ENCODE peak calls at places on chromosomes 4 and X, in seven cellular contexts. K, X, V, S, R, W and H are unnamed samples.

GRCh38 chr4:88729146-88729755 is 31.6 kb upstream of the NAP1L5 start:
- DNase-seq in K (no peak), X (no peak), V (no peak), S (no peak), R (no peak), W (no peak), H (no peak)

GRCh38 chr4:1293531-1293941 is 3.8 kb downstream of the MAEA start:
- DNase-seq in K (no peak), X (no peak), V (no peak), S (no peak), R (no peak), W (no peak), H (no peak)

GRCh38 chr4:72302981-72303704 is 265.9 kb downstream of the ADAMTS3 start:
- DNase-seq in K (no peak), X (peak; percentile 73), V (peak; percentile 6), S (no peak), R (peak; percentile 64), W (no peak), H (no peak)

GRCh38 chr4:8184061-8184460 is 15.0 kb upstream of the SH3TC1 start:
- DNase-seq in K (no peak), X (no peak), V (no peak), S (no peak), R (no peak), W (no peak), H (no peak)

GRCh38 chrX:103356897-103357296 is 591 bp downstream of the TCEAL9 start:
- DNase-seq in K (no peak), X (peak; percentile 31), V (no peak), S (peak; percentile 57), R (no peak), W (no peak), H (peak; percentile 20)

GRCh38 chr4:5524900-5525299 is 183.5 kb downstream of the EVC2 start:
- DNase-seq in K (no peak), X (no peak), V (no peak), S (no peak), R (no peak), W (no peak), H (no peak)

GRCh38 chr4:48184891-48185290 is 50.8 kb upstream of the TXK start:
- DNase-seq in K (no peak), X (no peak), V (no peak), S (no peak), R (no peak), W (no peak), H (no peak)

GRCh38 chr4:169604131-169604900 is 8.1 kb downstream of the NEK1 start:
- DNase-seq in K (no peak), X (no peak), V (no peak), S (no peak), R (no peak), W (no peak), H (no peak)

GRCh38 chrX:23784487-23785301 is 1.7 kb downstream of the SAT1 start:
- DNase-seq in K (no peak), X (no peak), V (no peak), S (no peak), R (no peak), W (no peak), H (no peak)

GRCh38 chr4:188266386-188266785 is 127.1 kb downstream of the TRIML1 start:
- DNase-seq in K (no peak), X (no peak), V (no peak), S (no peak), R (no peak), W (no peak), H (no peak)

GRCh38 chr4:79652232-79652631 is 244.2 kb upstream of the GK2 start:
- DNase-seq in K (no peak), X (no peak), V (no peak), S (no peak), R (no peak), W (no peak), H (no peak)

GRCh38 chr4:94305468-94306225 is 37.0 kb downstream of the HPGDS start:
- DNase-seq in K (no peak), X (no peak), V (no peak), S (no peak), R (no peak), W (no peak), H (no peak)

GRCh38 chr4:88439161-88439760 is 17.7 kb upstream of the HERC5 start:
- DNase-seq in K (no peak), X (no peak), V (no peak), S (no peak), R (peak; percentile 16), W (no peak), H (no peak)

GRCh38 chr4:23567338-23567737 is 322.5 kb downstream of the PPARGC1A start:
- DNase-seq in K (no peak), X (no peak), V (no peak), S (no peak), R (no peak), W (no peak), H (no peak)

GRCh38 chrX:141857479-141857878 is 19.4 kb downstream of the MAGEC3 start:
- DNase-seq in K (no peak), X (no peak), V (no peak), S (no peak), R (no peak), W (no peak), H (no peak)

GRCh38 chr4:2259036-2259540 is 2.8 kb downstream of the MXD4 start:
- DNase-seq in K (peak; percentile 15), X (no peak), V (no peak), S (peak; percentile 57), R (no peak), W (peak; percentile 32), H (no peak)

GRCh38 chrX:9647475-9647874 is 118.2 kb downstream of the GPR143 start:
- DNase-seq in K (no peak), X (no peak), V (no peak), S (no peak), R (no peak), W (no peak), H (peak; percentile 14)

GRCh38 chrX:47706575-47706974 is 47.6 kb upstream of the UXT start:
- DNase-seq in K (no peak), X (no peak), V (no peak), S (no peak), R (no peak), W (no peak), H (no peak)

GRCh38 chr4:8504279-8505007 is 63.9 kb downstream of the TRMT44 start:
- DNase-seq in K (no peak), X (no peak), V (no peak), S (no peak), R (no peak), W (no peak), H (no peak)

GRCh38 chr4:110087116-110087708 is 111.2 kb downstream of the ELOVL6 start:
- DNase-seq in K (no peak), X (no peak), V (peak; percentile 51), S (no peak), R (no peak), W (no peak), H (no peak)

GRCh38 chr4:17322514-17322913 is 189.4 kb downstream of the QDPR start:
- DNase-seq in K (no peak), X (no peak), V (no peak), S (no peak), R (no peak), W (no peak), H (no peak)

GRCh38 chrX:38313190-38313589 is 14.1 kb downstream of the RPGR start:
- DNase-seq in K (no peak), X (no peak), V (no peak), S (no peak), R (no peak), W (no peak), H (no peak)

GRCh38 chrX:140944710-140945109 is 57.7 kb upstream of the SPANXB1 start:
- DNase-seq in K (no peak), X (no peak), V (no peak), S (no peak), R (no peak), W (no peak), H (no peak)

DNA sequence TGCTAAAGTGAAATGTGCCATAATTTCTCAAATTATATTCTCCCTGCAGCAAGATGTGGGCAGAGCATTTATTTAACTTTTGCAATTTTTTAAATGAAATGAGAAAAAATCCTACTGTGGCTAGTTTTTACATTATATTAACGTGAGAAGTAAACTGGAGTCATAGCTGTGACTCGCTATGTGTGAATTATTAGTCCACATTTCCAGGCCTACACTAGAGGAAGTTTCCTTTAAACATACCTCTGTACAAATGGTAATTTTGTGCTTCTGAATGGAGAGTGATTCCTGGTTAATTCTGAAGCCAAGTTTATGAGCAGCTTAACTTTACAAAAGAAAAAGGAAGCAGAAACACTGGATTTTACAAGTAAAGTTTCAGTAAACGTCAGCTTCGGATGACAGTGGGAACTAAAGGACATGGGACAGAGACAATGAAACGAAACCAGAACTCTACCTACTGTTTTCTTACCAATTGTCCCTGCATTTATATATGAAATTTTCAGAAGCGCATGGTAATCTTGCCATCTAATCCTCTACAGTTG is 72.4 kb downstream of the FBXO8 start:
- DNase-seq in K (no peak), X (no peak), V (no peak), S (no peak), R (no peak), W (no peak), H (no peak)
- H3K27me3 ChIP-seq in K (peaks cover 5% of the 10 kb centered on the region), X (peaks cover 100% of the 10 kb centered on the region), V (peaks cover 5% of the 10 kb centered on the region), S (no peaks in the 10 kb centered on the region), R (peaks cover 42% of the 10 kb centered on the region), W (peaks cover 43% of the 10 kb centered on the region), H (peaks cover 49% of the 10 kb centered on the region)

GRCh38 chrX:3286196-3286920 is 60.1 kb downstream of the MXRA5 start:
- DNase-seq in K (no peak), X (no peak), V (peak; percentile 31), S (no peak), R (no peak), W (no peak), H (no peak)
- H3K4me3 ChIP-seq in K (no peak overlapping the region), X (no peak overlapping the region), V (peak overlapping the region; percentile 13), S (no peak overlapping the region), R (no peak overlapping the region), W (no peak overlapping the region), H (no peak overlapping the region)

GRCh38 chrX:78655642-78656041 is 3.5 kb downstream of the RTL3 start:
- DNase-seq in K (no peak), X (no peak), V (no peak), S (no peak), R (no peak), W (no peak), H (no peak)
- H3K4me1 ChIP-seq in K (no peaks in the 10 kb centered on the region), X (no peaks in the 10 kb centered on the region), V (no peaks in the 10 kb centered on the region), S (no peaks in the 10 kb centered on the region), R (no peaks in the 10 kb centered on the region), W (no peaks in the 10 kb centered on the region), H (no peaks in the 10 kb centered on the region)

GRCh38 chrX:40166582-40166981 is 68.8 kb upstream of the BCOR start:
- DNase-seq in K (no peak), X (no peak), V (no peak), S (no peak), R (no peak), W (no peak), H (no peak)
- H3K27me3 ChIP-seq in K (no peaks in the 10 kb centered on the region), X (peaks cover 59% of the 10 kb centered on the region), V (no peaks in the 10 kb centered on the region), S (no peaks in the 10 kb centered on the region), R (no peaks in the 10 kb centered on the region), W (no peaks in the 10 kb centered on the region), H (no peaks in the 10 kb centered on the region)

DNA sequence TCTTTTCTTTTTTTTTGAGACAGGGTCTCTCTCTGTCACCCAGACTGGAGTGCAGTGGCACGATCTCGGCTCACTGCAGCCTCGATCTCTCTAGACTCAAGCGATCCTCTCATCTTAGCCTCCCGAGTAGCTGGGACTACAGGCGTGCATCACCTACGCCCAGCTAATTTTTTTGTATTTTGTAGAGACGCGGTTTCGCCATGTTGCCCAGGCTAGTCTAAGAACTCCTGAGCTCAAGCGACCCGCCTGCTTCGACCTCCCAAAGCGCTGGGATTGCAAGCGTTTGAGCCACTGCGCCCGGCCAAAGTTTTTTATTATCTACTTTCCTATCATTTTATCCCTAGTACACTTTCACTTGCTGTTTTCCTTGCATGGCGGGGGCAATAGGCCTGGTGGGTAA is 1.4 kb downstream of the UBA6 start:
- DNase-seq in K (no peak), X (no peak), V (no peak), S (no peak), R (no peak), W (no peak), H (no peak)
- H3K4me3 ChIP-seq in K (peak overlapping the region; percentile 96), X (peak overlapping the region; percentile 80), V (peak overlapping the region; percentile 92), S (no peak overlapping the region), R (no peak overlapping the region), W (peak overlapping the region; percentile 98), H (peak overlapping the region; percentile 73)